ENCODE peak calls at places on chromosomes 11 and 22, in seven cellular contexts. Q is Calu3; F is stimulated activated CD4-positive, alpha-beta T cell treated with anti-CD3 and anti-CD28 coated beads, Interleukin-12 subunit alpha, Interleukin-12 subunit beta, amount 100 ng/mL, for 48 hours; I is pancreas; A is SJCRH30; C is RWPE1; D is activated naive CD4-positive, alpha-beta T cell treated with anti-CD3 and anti-CD28 coated beads, Interleukin-2, amount 10 ng/mL, durations not matched to agents 7 days and 5 days. B is an unnamed sample.

GRCh38 chr11:129145276-129145675 is 46.8 kb downstream of the ARHGAP32 start:
- DNase-seq in I (no peak), F (no peak), D (no peak), Q (no peak), A (no peak), C (no peak), B (no peak)

GRCh38 chr22:44057411-44057987 is 33.4 kb downstream of the PARVB start:
- DNase-seq in F (no peak), I (no peak), A (no peak), D (no peak), C (no peak), Q (no peak), B (no peak)

GRCh38 chr11:66651011-66651410 is 12.5 kb downstream of the RBM4 start:
- DNase-seq in I (no peak), D (no peak), C (no peak), Q (no peak), A (no peak), F (no peak), B (no peak)

GRCh38 chr11:122209619-122210377 is 93.8 kb upstream of the BLID start:
- DNase-seq in D (no peak), Q (no peak), I (no peak), F (no peak), A (peak; percentile 74), C (no peak), B (peak; percentile 61)

GRCh38 chr11:7892751-7893356 is 38.2 kb downstream of the OR10A6 start:
- DNase-seq in I (no peak), Q (no peak), F (no peak), A (peak; percentile 69), D (no peak), C (peak; percentile 71), B (no peak)

GRCh38 chr11:116387623-116388022 is 385.2 kb downstream of the BUD13 start:
- DNase-seq in D (no peak), A (no peak), I (no peak), C (no peak), Q (no peak), F (no peak), B (no peak)

GRCh38 chr11:100687032-100687629 is at the start of gene ARHGAP42:
- DNase-seq in F (peak; percentile 0), Q (peak; percentile 52), D (peak; percentile 43), C (peak; percentile 41), A (peak; percentile 75), I (peak; percentile 81), B (peak; percentile 51)

GRCh38 chr22:25357606-25358420 is 138.4 kb downstream of the CRYBB2 start:
- DNase-seq in I (no peak), Q (no peak), A (no peak), F (no peak), D (peak; percentile 8), C (no peak), B (no peak)

GRCh38 chr22:19628038-19628776 is 86.1 kb upstream of the SEPTIN5 start:
- DNase-seq in C (no peak), I (no peak), A (no peak), D (no peak), F (no peak), Q (no peak), B (no peak)